ENCODE peak calls at places on chromosomes 5 and 9, in five cellular contexts. Y, C, O, V and Z are unnamed samples.

GRCh38 chr5:171845857-171846785 is 60.5 kb downstream of the SMIM23 start:
- DNase-seq in O (peak), C (no peak), Y (no peak), V (no peak), Z (no peak)

GRCh38 chr9:37870799-37871176 is 33.1 kb downstream of the SLC25A51 start:
- DNase-seq in Y (no peak), O (no peak), C (no peak), V (no peak), Z (no peak)

GRCh38 chr9:125374443-125375309 is 113.0 kb downstream of the GAPVD1 start:
- DNase-seq in V (peak), O (peak), C (peak), Y (peak), Z (peak)

GRCh38 chr5:172683264-172683663 is 42.2 kb downstream of the NEURL1B start:
- DNase-seq in Y (no peak), V (no peak), O (no peak), C (no peak), Z (no peak)

GRCh38 chr9:121839726-121840500 is 188.5 kb downstream of the DAB2IP start:
- DNase-seq in V (no peak), C (no peak), Y (no peak), O (no peak), Z (no peak)

GRCh38 chr5:107303581-107303980 is 367.2 kb downstream of the EFNA5 start:
- DNase-seq in V (no peak), C (no peak), O (no peak), Y (no peak), Z (no peak)

GRCh38 chr9:127341152-127341551 is 55.8 kb upstream of the SLC2A8 start:
- DNase-seq in O (no peak), V (no peak), C (no peak), Y (no peak), Z (no peak)

GRCh38 chr5:958701-959571 is 49.7 kb upstream of the NKD2 start:
- DNase-seq in V (no peak), Y (peak), O (peak), C (no peak), Z (no peak)

GRCh38 chr9:76521244-76521673 is 62.3 kb downstream of the GCNT1 start:
- DNase-seq in O (no peak), Y (no peak), V (no peak), C (no peak), Z (no peak)

GRCh38 chr5:137594717-137595116 is 95.6 kb upstream of the SPOCK1 start:
- DNase-seq in C (no peak), V (no peak), O (peak), Y (no peak), Z (no peak)

GRCh38 chr9:121246821-121247511 is 21.0 kb upstream of the GSN start:
- DNase-seq in Y (no peak), V (no peak), C (no peak), O (peak), Z (no peak)

GRCh38 chr9:33133186-33133585 is 34.0 kb downstream of the B4GALT1 start:
- DNase-seq in C (no peak), O (peak), Y (no peak), V (no peak), Z (no peak)

GRCh38 chr5:32100230-32100629 is 73.9 kb downstream of the GOLPH3 start:
- DNase-seq in V (no peak), Y (no peak), O (no peak), C (no peak), Z (no peak)

GRCh38 chr5:94575196-94575595 is 43.2 kb downstream of the KIAA0825 start:
- DNase-seq in V (no peak), C (no peak), Y (no peak), O (no peak), Z (no peak)